ENCODE peak calls at places on chromosomes 1 and 21, in five cellular contexts. Z is kidney epithelial cell, O is AG09309, F is DND-41, I is dorsolateral prefrontal cortex. C is an unnamed sample.
A peak's percentile ranks its signal among the peaks of the same experiment; 100 is the strongest.

GRCh38 chr21:42456457-42456856 is 39.6 kb downstream of the RSPH1 start:
- DNase-seq in Z (no peak), O (no peak), F (peak; percentile 51), I (no peak), C (no peak)

GRCh38 chr1:62301726-62302390 is 17.4 kb downstream of the KANK4 start:
- DNase-seq in Z (no peak), O (no peak), F (no peak), I (no peak), C (no peak)

GRCh38 chr21:40546657-40547056 is 300.3 kb downstream of the DSCAM start:
- DNase-seq in Z (no peak), O (no peak), F (no peak), I (no peak), C (no peak)

GRCh38 chr1:53962395-53962794 is 16.2 kb downstream of the LRRC42 start:
- DNase-seq in Z (no peak), O (no peak), F (no peak), I (no peak), C (no peak)

GRCh38 chr1:58862728-58863385 is 79.0 kb upstream of the JUN start:
- DNase-seq in Z (no peak), O (no peak), F (no peak), I (peak; percentile 59), C (no peak)

GRCh38 chr1:89022167-89022959 is at the start of gene GBP3:
- DNase-seq in Z (peak; percentile 51), O (peak; percentile 43), F (peak; percentile 33), I (no peak), C (peak; percentile 69)

GRCh38 chr1:92902406-92902744 is 58.9 kb downstream of the DIPK1A start:
- DNase-seq in Z (no peak), O (no peak), F (no peak), I (no peak), C (no peak)

GRCh38 chr1:177998696-177999631 is 29.1 kb upstream of the SEC16B start:
- DNase-seq in Z (no peak), O (no peak), F (no peak), I (no peak), C (peak; percentile 49)

GRCh38 chr1:167273027-167273800 is 52.5 kb downstream of the POU2F1 start:
- DNase-seq in Z (peak; percentile 43), O (peak; percentile 23), F (peak; percentile 64), I (no peak), C (no peak)

GRCh38 chr1:65830306-65830705 is 37.6 kb downstream of the PDE4B start:
- DNase-seq in Z (no peak), O (no peak), F (no peak), I (no peak), C (no peak)

GRCh38 chr1:43590389-43590788 is 59.6 kb upstream of the KDM4A start:
- DNase-seq in Z (no peak), O (no peak), F (no peak), I (no peak), C (no peak)

GRCh38 chr1:117815105-117815812 is 114.2 kb downstream of the GDAP2 start:
- DNase-seq in Z (no peak), O (no peak), F (no peak), I (no peak), C (no peak)

GRCh38 chr1:21552715-21553114 is 43.5 kb downstream of the ALPL start:
- DNase-seq in Z (peak; percentile 90), O (peak; percentile 92), F (no peak), I (no peak), C (no peak)

GRCh38 chr1:209884665-209885117 is 53.3 kb upstream of the SYT14 start:
- DNase-seq in Z (peak; percentile 100), O (peak; percentile 93), F (peak; percentile 16), I (no peak), C (peak; percentile 98)

GRCh38 chr1:27960762-27961645 is 1.2 kb downstream of the XKR8 start:
- DNase-seq in Z (no peak), O (no peak), F (no peak), I (no peak), C (no peak)

GRCh38 chr1:27958513-27958912 is 1.3 kb upstream of the XKR8 start:
- DNase-seq in Z (no peak), O (no peak), F (no peak), I (no peak), C (no peak)

GRCh38 chr1:27961646-27962221 is 2.0 kb downstream of the XKR8 start:
- DNase-seq in Z (no peak), O (no peak), F (no peak), I (no peak), C (no peak)

GRCh38 chr1:27957655-27958054 is 2.1 kb upstream of the XKR8 start:
- DNase-seq in Z (no peak), O (no peak), F (no peak), I (no peak), C (no peak)

GRCh38 chr1:27959792-27960603 is at the start of gene XKR8:
- DNase-seq in Z (peak; percentile 12), O (no peak), F (peak; percentile 90), I (no peak), C (peak; percentile 51)
- TF ChIP-seq CTCF in Z (peak; percentile 37), O (peak; percentile 24), F (peak; percentile 59), I (peak; percentile 27), C (peak; percentile 63)

GRCh38 chr1:212606734-212607205 is 1.8 kb upstream of the ATF3 start:
- DNase-seq in Z (no peak), O (no peak), F (no peak), I (no peak), C (peak; percentile 68)
- TF ChIP-seq CTCF in Z (no peak), O (no peak), F (no peak), I (no peak), C (peak; percentile 6)

GRCh38 chr1:205346956-205347574 is 9.7 kb downstream of the KLHDC8A start:
- DNase-seq in Z (peak; percentile 96), O (no peak), F (no peak), I (no peak), C (peak; percentile 22)

GRCh38 chr1:205344010-205344808 is 12.5 kb downstream of the KLHDC8A start:
- DNase-seq in Z (no peak), O (no peak), F (no peak), I (no peak), C (no peak)

GRCh38 chr1:205340674-205341073 is 16.0 kb downstream of the KLHDC8A start:
- DNase-seq in Z (no peak), O (no peak), F (no peak), I (no peak), C (no peak)

GRCh38 chr1:205345761-205346160 is 11.0 kb downstream of the KLHDC8A start:
- DNase-seq in Z (no peak), O (no peak), F (no peak), I (no peak), C (no peak)

GRCh38 chr1:205343431-205344009 is 13.2 kb downstream of the KLHDC8A start:
- DNase-seq in Z (no peak), O (no peak), F (no peak), I (no peak), C (no peak)
- TF ChIP-seq CTCF in Z (peak; percentile 39), O (no peak), F (no peak), I (no peak), C (peak; percentile 24)

DNA sequence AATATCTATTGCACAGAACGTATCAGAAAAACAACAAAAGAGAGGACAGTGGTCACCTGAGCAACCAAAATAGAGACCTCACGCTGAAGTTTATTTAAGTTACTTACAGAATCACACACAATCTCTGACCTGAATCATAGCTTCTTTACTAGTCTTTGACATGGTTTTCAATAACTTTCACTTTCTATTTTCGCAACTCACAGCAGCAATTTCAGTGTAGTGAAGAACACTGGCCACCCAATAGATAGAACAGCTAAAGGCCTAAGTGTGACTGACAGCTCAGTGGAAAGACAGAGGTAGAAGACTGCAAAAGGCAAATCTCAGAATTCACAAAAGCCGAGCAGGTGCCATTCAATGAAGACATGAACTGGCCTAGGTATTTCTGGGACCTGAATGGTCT is 435.6 kb upstream of the CHRM3 start:
- DNase-seq in Z (no peak), O (no peak), F (no peak), I (no peak), C (no peak)
- TF ChIP-seq CTCF in Z (no peak), O (no peak), F (no peak), I (no peak), C (no peak)

DNA sequence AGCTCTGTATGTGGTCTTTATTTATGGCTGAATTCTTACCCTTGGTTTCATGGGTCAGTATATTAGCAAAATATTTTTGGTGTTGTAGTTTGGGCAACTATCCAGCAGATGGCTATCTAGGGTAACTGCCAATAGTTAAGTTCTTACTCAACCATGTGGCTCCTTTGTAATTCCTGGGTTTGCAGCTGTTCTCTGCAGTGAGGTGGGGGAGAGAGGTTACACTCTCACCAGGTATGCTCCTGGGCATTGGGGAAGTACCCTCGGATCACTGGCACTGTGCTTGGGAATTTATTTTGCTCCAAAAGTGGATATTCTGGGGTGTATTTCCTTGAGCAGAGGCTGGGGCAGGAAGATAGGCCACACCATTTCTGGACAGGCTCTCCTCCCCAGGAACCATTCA is 436.7 kb upstream of the TMPRSS15 start:
- DNase-seq in Z (no peak), O (no peak), F (no peak), I (no peak), C (peak; percentile 45)
- TF ChIP-seq CTCF in Z (peak; percentile 47), O (no peak), F (peak; percentile 41), I (no peak), C (peak; percentile 64)